ENCODE peak calls at places on chromosome 19, in ten cellular contexts. One of them, this sample, is unnamed.

GRCh38 chr19:35118268-35119026 is 2.8 kb downstream of the FXYD3 start:
- DNase-seq in brain microvascular endothelial cell: no peak
- DNase-seq in Peyer's patch: no peak
- DNase-seq in A549: no peak
- DNase-seq in left colon: peak; percentile 50
- DNase-seq in Calu3: no peak
- DNase-seq in CMK: no peak
- DNase-seq in stimulated activated CD4-positive, alpha-beta T cell treated with anti-CD3 and anti-CD28 coated beads, Interleukin-15, amount 100 ng/mL, for 24 hours: no peak
- DNase-seq in C1 segment of cervical spinal cord: no peak
- DNase-seq in activated CD8-positive, alpha-beta T cell treated with anti-CD3 and anti-CD28 coated beads, Interleukin-2, amount 10 ng/mL, durations not matched to agents 7 days and 5 days: no peak
- DNase-seq in this sample: no peak

GRCh38 chr19:35216833-35217707 is 11.5 kb downstream of the FAM187B start:
- DNase-seq in brain microvascular endothelial cell: no peak
- DNase-seq in Peyer's patch: peak; percentile 70
- DNase-seq in A549: no peak
- DNase-seq in left colon: peak; percentile 38
- DNase-seq in Calu3: peak; percentile 66
- DNase-seq in CMK: no peak
- DNase-seq in stimulated activated CD4-positive, alpha-beta T cell treated with anti-CD3 and anti-CD28 coated beads, Interleukin-15, amount 100 ng/mL, for 24 hours: peak; percentile 41
- DNase-seq in C1 segment of cervical spinal cord: no peak
- DNase-seq in activated CD8-positive, alpha-beta T cell treated with anti-CD3 and anti-CD28 coated beads, Interleukin-2, amount 10 ng/mL, durations not matched to agents 7 days and 5 days: peak; percentile 72
- DNase-seq in this sample: no peak

GRCh38 chr19:892243-892996 is 567 bp downstream of the MED16 start:
- DNase-seq in brain microvascular endothelial cell: no peak
- DNase-seq in Peyer's patch: no peak
- DNase-seq in A549: no peak
- DNase-seq in left colon: no peak
- DNase-seq in Calu3: peak; percentile 28
- DNase-seq in CMK: no peak
- DNase-seq in stimulated activated CD4-positive, alpha-beta T cell treated with anti-CD3 and anti-CD28 coated beads, Interleukin-15, amount 100 ng/mL, for 24 hours: no peak
- DNase-seq in C1 segment of cervical spinal cord: no peak
- DNase-seq in activated CD8-positive, alpha-beta T cell treated with anti-CD3 and anti-CD28 coated beads, Interleukin-2, amount 10 ng/mL, durations not matched to agents 7 days and 5 days: peak; percentile 60
- DNase-seq in this sample: no peak

GRCh38 chr19:7720351-7720750 is 11.6 kb downstream of the CLEC4G start:
- DNase-seq in brain microvascular endothelial cell: no peak
- DNase-seq in Peyer's patch: no peak
- DNase-seq in A549: no peak
- DNase-seq in left colon: no peak
- DNase-seq in Calu3: no peak
- DNase-seq in CMK: no peak
- DNase-seq in stimulated activated CD4-positive, alpha-beta T cell treated with anti-CD3 and anti-CD28 coated beads, Interleukin-15, amount 100 ng/mL, for 24 hours: no peak
- DNase-seq in C1 segment of cervical spinal cord: no peak
- DNase-seq in activated CD8-positive, alpha-beta T cell treated with anti-CD3 and anti-CD28 coated beads, Interleukin-2, amount 10 ng/mL, durations not matched to agents 7 days and 5 days: no peak
- DNase-seq in this sample: no peak

GRCh38 chr19:17996826-17997316 is 11.1 kb upstream of the ARRDC2 start:
- DNase-seq in brain microvascular endothelial cell: peak; percentile 68
- DNase-seq in Peyer's patch: peak; percentile 82
- DNase-seq in A549: peak; percentile 76
- DNase-seq in left colon: peak; percentile 87
- DNase-seq in Calu3: peak; percentile 87
- DNase-seq in CMK: peak; percentile 57
- DNase-seq in stimulated activated CD4-positive, alpha-beta T cell treated with anti-CD3 and anti-CD28 coated beads, Interleukin-15, amount 100 ng/mL, for 24 hours: peak; percentile 91
- DNase-seq in C1 segment of cervical spinal cord: peak; percentile 78
- DNase-seq in activated CD8-positive, alpha-beta T cell treated with anti-CD3 and anti-CD28 coated beads, Interleukin-2, amount 10 ng/mL, durations not matched to agents 7 days and 5 days: peak; percentile 90
- DNase-seq in this sample: peak; percentile 39

GRCh38 chr19:58479736-58480480 is 3.8 kb downstream of the ZNF446 start:
- DNase-seq in brain microvascular endothelial cell: no peak
- DNase-seq in Peyer's patch: no peak
- DNase-seq in A549: no peak
- DNase-seq in left colon: no peak
- DNase-seq in Calu3: no peak
- DNase-seq in CMK: no peak
- DNase-seq in stimulated activated CD4-positive, alpha-beta T cell treated with anti-CD3 and anti-CD28 coated beads, Interleukin-15, amount 100 ng/mL, for 24 hours: no peak
- DNase-seq in C1 segment of cervical spinal cord: no peak
- DNase-seq in activated CD8-positive, alpha-beta T cell treated with anti-CD3 and anti-CD28 coated beads, Interleukin-2, amount 10 ng/mL, durations not matched to agents 7 days and 5 days: no peak
- DNase-seq in this sample: no peak

GRCh38 chr19:47107201-47107952 is 6.2 kb downstream of the ZC3H4 start:
- DNase-seq in brain microvascular endothelial cell: no peak
- DNase-seq in Peyer's patch: no peak
- DNase-seq in A549: no peak
- DNase-seq in left colon: no peak
- DNase-seq in Calu3: peak; percentile 71
- DNase-seq in CMK: no peak
- DNase-seq in stimulated activated CD4-positive, alpha-beta T cell treated with anti-CD3 and anti-CD28 coated beads, Interleukin-15, amount 100 ng/mL, for 24 hours: peak; percentile 44
- DNase-seq in C1 segment of cervical spinal cord: peak; percentile 57
- DNase-seq in activated CD8-positive, alpha-beta T cell treated with anti-CD3 and anti-CD28 coated beads, Interleukin-2, amount 10 ng/mL, durations not matched to agents 7 days and 5 days: peak; percentile 62
- DNase-seq in this sample: peak; percentile 22

GRCh38 chr19:35354898-35355297 is 3.4 kb upstream of the FFAR3 start:
- DNase-seq in brain microvascular endothelial cell: no peak
- DNase-seq in Peyer's patch: no peak
- DNase-seq in A549: no peak
- DNase-seq in left colon: no peak
- DNase-seq in Calu3: no peak
- DNase-seq in CMK: no peak
- DNase-seq in stimulated activated CD4-positive, alpha-beta T cell treated with anti-CD3 and anti-CD28 coated beads, Interleukin-15, amount 100 ng/mL, for 24 hours: no peak
- DNase-seq in C1 segment of cervical spinal cord: no peak
- DNase-seq in activated CD8-positive, alpha-beta T cell treated with anti-CD3 and anti-CD28 coated beads, Interleukin-2, amount 10 ng/mL, durations not matched to agents 7 days and 5 days: no peak
- DNase-seq in this sample: no peak

GRCh38 chr19:51607920-51608562 is 22.2 kb downstream of the SIGLEC5 start:
- DNase-seq in brain microvascular endothelial cell: peak; percentile 75
- DNase-seq in Peyer's patch: peak; percentile 72
- DNase-seq in A549: peak; percentile 72
- DNase-seq in left colon: peak; percentile 90
- DNase-seq in Calu3: peak; percentile 91
- DNase-seq in CMK: peak; percentile 82
- DNase-seq in stimulated activated CD4-positive, alpha-beta T cell treated with anti-CD3 and anti-CD28 coated beads, Interleukin-15, amount 100 ng/mL, for 24 hours: peak; percentile 80
- DNase-seq in C1 segment of cervical spinal cord: peak; percentile 14
- DNase-seq in activated CD8-positive, alpha-beta T cell treated with anti-CD3 and anti-CD28 coated beads, Interleukin-2, amount 10 ng/mL, durations not matched to agents 7 days and 5 days: peak; percentile 81
- DNase-seq in this sample: peak; percentile 39

GRCh38 chr19:408441-409005 is 424 bp downstream of the C2CD4C start:
- DNase-seq in brain microvascular endothelial cell: no peak
- DNase-seq in Peyer's patch: no peak
- DNase-seq in A549: no peak
- DNase-seq in left colon: no peak
- DNase-seq in Calu3: no peak
- DNase-seq in CMK: no peak
- DNase-seq in stimulated activated CD4-positive, alpha-beta T cell treated with anti-CD3 and anti-CD28 coated beads, Interleukin-15, amount 100 ng/mL, for 24 hours: no peak
- DNase-seq in C1 segment of cervical spinal cord: no peak
- DNase-seq in activated CD8-positive, alpha-beta T cell treated with anti-CD3 and anti-CD28 coated beads, Interleukin-2, amount 10 ng/mL, durations not matched to agents 7 days and 5 days: no peak
- DNase-seq in this sample: no peak

GRCh38 chr19:45528744-45529453 is 21.6 kb downstream of the VASP start:
- DNase-seq in brain microvascular endothelial cell: no peak
- DNase-seq in Peyer's patch: no peak
- DNase-seq in A549: peak; percentile 63
- DNase-seq in left colon: peak; percentile 75
- DNase-seq in Calu3: peak; percentile 51
- DNase-seq in CMK: no peak
- DNase-seq in stimulated activated CD4-positive, alpha-beta T cell treated with anti-CD3 and anti-CD28 coated beads, Interleukin-15, amount 100 ng/mL, for 24 hours: peak; percentile 36
- DNase-seq in C1 segment of cervical spinal cord: no peak
- DNase-seq in activated CD8-positive, alpha-beta T cell treated with anti-CD3 and anti-CD28 coated beads, Interleukin-2, amount 10 ng/mL, durations not matched to agents 7 days and 5 days: no peak
- DNase-seq in this sample: peak; percentile 32

GRCh38 chr19:18633321-18633720 is 3.5 kb upstream of the KLHL26 start:
- DNase-seq in brain microvascular endothelial cell: no peak
- DNase-seq in Peyer's patch: no peak
- DNase-seq in A549: no peak
- DNase-seq in left colon: peak; percentile 69
- DNase-seq in Calu3: no peak
- DNase-seq in CMK: no peak
- DNase-seq in stimulated activated CD4-positive, alpha-beta T cell treated with anti-CD3 and anti-CD28 coated beads, Interleukin-15, amount 100 ng/mL, for 24 hours: no peak
- DNase-seq in C1 segment of cervical spinal cord: no peak
- DNase-seq in activated CD8-positive, alpha-beta T cell treated with anti-CD3 and anti-CD28 coated beads, Interleukin-2, amount 10 ng/mL, durations not matched to agents 7 days and 5 days: no peak
- DNase-seq in this sample: no peak

GRCh38 chr19:33998739-33999345 is 173.5 kb upstream of the LSM14A start:
- DNase-seq in brain microvascular endothelial cell: no peak
- DNase-seq in Peyer's patch: no peak
- DNase-seq in A549: peak; percentile 16
- DNase-seq in left colon: no peak
- DNase-seq in Calu3: no peak
- DNase-seq in CMK: no peak
- DNase-seq in stimulated activated CD4-positive, alpha-beta T cell treated with anti-CD3 and anti-CD28 coated beads, Interleukin-15, amount 100 ng/mL, for 24 hours: no peak
- DNase-seq in C1 segment of cervical spinal cord: no peak
- DNase-seq in activated CD8-positive, alpha-beta T cell treated with anti-CD3 and anti-CD28 coated beads, Interleukin-2, amount 10 ng/mL, durations not matched to agents 7 days and 5 days: no peak
- DNase-seq in this sample: peak; percentile 1

GRCh38 chr19:1266818-1267440 is 2.2 kb upstream of the CIRBP start:
- DNase-seq in brain microvascular endothelial cell: no peak
- DNase-seq in Peyer's patch: peak; percentile 66
- DNase-seq in A549: peak; percentile 56
- DNase-seq in left colon: peak; percentile 82
- DNase-seq in Calu3: peak; percentile 80
- DNase-seq in CMK: no peak
- DNase-seq in stimulated activated CD4-positive, alpha-beta T cell treated with anti-CD3 and anti-CD28 coated beads, Interleukin-15, amount 100 ng/mL, for 24 hours: peak; percentile 77
- DNase-seq in C1 segment of cervical spinal cord: peak; percentile 66
- DNase-seq in activated CD8-positive, alpha-beta T cell treated with anti-CD3 and anti-CD28 coated beads, Interleukin-2, amount 10 ng/mL, durations not matched to agents 7 days and 5 days: peak; percentile 80
- DNase-seq in this sample: peak; percentile 68

GRCh38 chr19:36745870-36746269 is 26.7 kb downstream of the ZNF850 start:
- DNase-seq in brain microvascular endothelial cell: no peak
- DNase-seq in Peyer's patch: no peak
- DNase-seq in A549: no peak
- DNase-seq in left colon: no peak
- DNase-seq in Calu3: no peak
- DNase-seq in CMK: no peak
- DNase-seq in stimulated activated CD4-positive, alpha-beta T cell treated with anti-CD3 and anti-CD28 coated beads, Interleukin-15, amount 100 ng/mL, for 24 hours: no peak
- DNase-seq in C1 segment of cervical spinal cord: no peak
- DNase-seq in activated CD8-positive, alpha-beta T cell treated with anti-CD3 and anti-CD28 coated beads, Interleukin-2, amount 10 ng/mL, durations not matched to agents 7 days and 5 days: no peak
- DNase-seq in this sample: no peak

GRCh38 chr19:3881272-3882040 is 971 bp downstream of the ATCAY start:
- DNase-seq in brain microvascular endothelial cell: no peak
- DNase-seq in Peyer's patch: no peak
- DNase-seq in A549: no peak
- DNase-seq in left colon: no peak
- DNase-seq in Calu3: no peak
- DNase-seq in CMK: peak; percentile 29
- DNase-seq in stimulated activated CD4-positive, alpha-beta T cell treated with anti-CD3 and anti-CD28 coated beads, Interleukin-15, amount 100 ng/mL, for 24 hours: no peak
- DNase-seq in C1 segment of cervical spinal cord: no peak
- DNase-seq in activated CD8-positive, alpha-beta T cell treated with anti-CD3 and anti-CD28 coated beads, Interleukin-2, amount 10 ng/mL, durations not matched to agents 7 days and 5 days: no peak
- DNase-seq in this sample: no peak

GRCh38 chr19:31139871-31140505 is 209.2 kb downstream of the TSHZ3 start:
- DNase-seq in brain microvascular endothelial cell: peak; percentile 85
- DNase-seq in Peyer's patch: no peak
- DNase-seq in A549: peak; percentile 37
- DNase-seq in left colon: no peak
- DNase-seq in Calu3: no peak
- DNase-seq in CMK: no peak
- DNase-seq in stimulated activated CD4-positive, alpha-beta T cell treated with anti-CD3 and anti-CD28 coated beads, Interleukin-15, amount 100 ng/mL, for 24 hours: no peak
- DNase-seq in C1 segment of cervical spinal cord: no peak
- DNase-seq in activated CD8-positive, alpha-beta T cell treated with anti-CD3 and anti-CD28 coated beads, Interleukin-2, amount 10 ng/mL, durations not matched to agents 7 days and 5 days: no peak
- DNase-seq in this sample: no peak

GRCh38 chr19:15252398-15253018 is 20.3 kb upstream of the EPHX3 start:
- DNase-seq in brain microvascular endothelial cell: peak; percentile 33
- DNase-seq in Peyer's patch: no peak
- DNase-seq in A549: peak; percentile 33
- DNase-seq in left colon: no peak
- DNase-seq in Calu3: no peak
- DNase-seq in CMK: no peak
- DNase-seq in stimulated activated CD4-positive, alpha-beta T cell treated with anti-CD3 and anti-CD28 coated beads, Interleukin-15, amount 100 ng/mL, for 24 hours: no peak
- DNase-seq in C1 segment of cervical spinal cord: peak; percentile 30
- DNase-seq in activated CD8-positive, alpha-beta T cell treated with anti-CD3 and anti-CD28 coated beads, Interleukin-2, amount 10 ng/mL, durations not matched to agents 7 days and 5 days: no peak
- DNase-seq in this sample: peak; percentile 71

This sample was measured in hippocampal formation.